ENCODE peak calls at places on chromosomes 7 and 10, in seven cellular contexts. One of them, this sample, is unnamed.

GRCh38 chr10:51269816-51270215 is 195.5 kb downstream of the PRKG1 start:
- DNase-seq in AG09309: no peak
- DNase-seq in OCI-LY7: no peak
- DNase-seq in brain microvascular endothelial cell: peak
- DNase-seq in lower leg skin: no peak
- DNase-seq in epithelial cell of esophagus: no peak
- DNase-seq in fibroblast of the aortic adventitia: peak
- DNase-seq in this sample: no peak

GRCh38 chr10:126421745-126422144 is 33.5 kb upstream of the ADAM12 start:
- DNase-seq in lower leg skin: no peak
- DNase-seq in AG09309: peak
- DNase-seq in brain microvascular endothelial cell: peak
- DNase-seq in epithelial cell of esophagus: peak
- DNase-seq in OCI-LY7: no peak
- DNase-seq in fibroblast of the aortic adventitia: peak
- DNase-seq in this sample: no peak

GRCh38 chr10:7417103-7417623 is 6.3 kb upstream of the SFMBT2 start:
- DNase-seq in epithelial cell of esophagus: peak
- DNase-seq in lower leg skin: no peak
- DNase-seq in AG09309: peak
- DNase-seq in OCI-LY7: peak
- DNase-seq in brain microvascular endothelial cell: peak
- DNase-seq in fibroblast of the aortic adventitia: peak
- DNase-seq in this sample: no peak

GRCh38 chr10:54826994-54827560 is 26.0 kb upstream of the PCDH15 start:
- DNase-seq in AG09309: no peak
- DNase-seq in epithelial cell of esophagus: no peak
- DNase-seq in brain microvascular endothelial cell: no peak
- DNase-seq in lower leg skin: no peak
- DNase-seq in OCI-LY7: no peak
- DNase-seq in fibroblast of the aortic adventitia: no peak
- DNase-seq in this sample: no peak

GRCh38 chr7:50679218-50680007 is 103.3 kb downstream of the GRB10 start:
- DNase-seq in epithelial cell of esophagus: peak
- DNase-seq in AG09309: no peak
- DNase-seq in fibroblast of the aortic adventitia: peak
- DNase-seq in brain microvascular endothelial cell: no peak
- DNase-seq in OCI-LY7: peak
- DNase-seq in lower leg skin: no peak
- DNase-seq in this sample: no peak

GRCh38 chr7:43431020-43431595 is 151.8 kb upstream of the STK17A start:
- DNase-seq in lower leg skin: no peak
- DNase-seq in fibroblast of the aortic adventitia: peak
- DNase-seq in OCI-LY7: no peak
- DNase-seq in brain microvascular endothelial cell: no peak
- DNase-seq in epithelial cell of esophagus: no peak
- DNase-seq in AG09309: no peak
- DNase-seq in this sample: no peak

GRCh38 chr10:66782144-66782543 is 143.7 kb upstream of the LRRTM3 start:
- DNase-seq in lower leg skin: no peak
- DNase-seq in epithelial cell of esophagus: no peak
- DNase-seq in OCI-LY7: no peak
- DNase-seq in AG09309: no peak
- DNase-seq in fibroblast of the aortic adventitia: no peak
- DNase-seq in brain microvascular endothelial cell: no peak
- DNase-seq in this sample: no peak

GRCh38 chr7:19508124-19508523 is 200.7 kb downstream of the POLR1F start:
- DNase-seq in fibroblast of the aortic adventitia: no peak
- DNase-seq in brain microvascular endothelial cell: peak
- DNase-seq in AG09309: no peak
- DNase-seq in lower leg skin: no peak
- DNase-seq in epithelial cell of esophagus: no peak
- DNase-seq in OCI-LY7: no peak
- DNase-seq in this sample: no peak

GRCh38 chr7:131845573-131846337 is 289.3 kb upstream of the PODXL start:
- DNase-seq in OCI-LY7: no peak
- DNase-seq in brain microvascular endothelial cell: no peak
- DNase-seq in epithelial cell of esophagus: no peak
- DNase-seq in fibroblast of the aortic adventitia: no peak
- DNase-seq in AG09309: no peak
- DNase-seq in lower leg skin: no peak
- DNase-seq in this sample: no peak

GRCh38 chr10:78286675-78287074 is 253.0 kb downstream of the RPS24 start:
- DNase-seq in epithelial cell of esophagus: no peak
- DNase-seq in OCI-LY7: no peak
- DNase-seq in AG09309: no peak
- DNase-seq in lower leg skin: no peak
- DNase-seq in brain microvascular endothelial cell: no peak
- DNase-seq in fibroblast of the aortic adventitia: no peak
- DNase-seq in this sample: no peak

GRCh38 chr10:103724074-103724473 is 131.3 kb downstream of the SH3PXD2A start:
- DNase-seq in fibroblast of the aortic adventitia: no peak
- DNase-seq in brain microvascular endothelial cell: no peak
- DNase-seq in lower leg skin: no peak
- DNase-seq in epithelial cell of esophagus: no peak
- DNase-seq in OCI-LY7: no peak
- DNase-seq in AG09309: no peak
- DNase-seq in this sample: no peak

GRCh38 chr7:1176891-1177373 is 16.9 kb upstream of the ZFAND2A start:
- DNase-seq in OCI-LY7: peak
- DNase-seq in brain microvascular endothelial cell: peak
- DNase-seq in AG09309: no peak
- DNase-seq in lower leg skin: peak
- DNase-seq in fibroblast of the aortic adventitia: peak
- DNase-seq in epithelial cell of esophagus: peak
- DNase-seq in this sample: no peak

GRCh38 chr10:3217301-3217700 is 44.7 kb upstream of the PITRM1 start:
- DNase-seq in fibroblast of the aortic adventitia: peak
- DNase-seq in brain microvascular endothelial cell: peak
- DNase-seq in epithelial cell of esophagus: peak
- DNase-seq in AG09309: peak
- DNase-seq in lower leg skin: no peak
- DNase-seq in OCI-LY7: no peak
- DNase-seq in this sample: no peak

GRCh38 chr7:156127166-156128134 is 315.2 kb upstream of the SHH start:
- DNase-seq in AG09309: no peak
- DNase-seq in fibroblast of the aortic adventitia: no peak
- DNase-seq in epithelial cell of esophagus: no peak
- DNase-seq in OCI-LY7: no peak
- DNase-seq in lower leg skin: no peak
- DNase-seq in brain microvascular endothelial cell: no peak
- DNase-seq in this sample: no peak

GRCh38 chr10:76210241-76210640 is 778.8 kb downstream of the LRMDA start:
- DNase-seq in AG09309: no peak
- DNase-seq in brain microvascular endothelial cell: no peak
- DNase-seq in OCI-LY7: no peak
- DNase-seq in fibroblast of the aortic adventitia: no peak
- DNase-seq in lower leg skin: no peak
- DNase-seq in epithelial cell of esophagus: no peak
- DNase-seq in this sample: no peak

GRCh38 chr7:96061844-96062243 is 260.1 kb downstream of the SLC25A13 start:
- DNase-seq in epithelial cell of esophagus: no peak
- DNase-seq in fibroblast of the aortic adventitia: peak
- DNase-seq in OCI-LY7: no peak
- DNase-seq in lower leg skin: no peak
- DNase-seq in brain microvascular endothelial cell: no peak
- DNase-seq in AG09309: no peak
- DNase-seq in this sample: no peak

GRCh38 chr10:60048146-60048545 is 141.8 kb upstream of the CCDC6 start:
- DNase-seq in fibroblast of the aortic adventitia: peak
- DNase-seq in OCI-LY7: no peak
- DNase-seq in lower leg skin: no peak
- DNase-seq in brain microvascular endothelial cell: no peak
- DNase-seq in AG09309: no peak
- DNase-seq in epithelial cell of esophagus: peak
- DNase-seq in this sample: no peak
- TF ChIP-seq CTCF in fibroblast of the aortic adventitia: peak
- TF ChIP-seq CTCF in OCI-LY7: peak
- TF ChIP-seq CTCF in lower leg skin: no peak
- TF ChIP-seq CTCF in brain microvascular endothelial cell: peak
- TF ChIP-seq CTCF in AG09309: peak
- TF ChIP-seq CTCF in epithelial cell of esophagus: peak
- TF ChIP-seq CTCF in this sample: no peak

GRCh38 chr7:22404421-22405023 is 47.6 kb upstream of the RAPGEF5 start:
- DNase-seq in lower leg skin: no peak
- DNase-seq in AG09309: no peak
- DNase-seq in epithelial cell of esophagus: no peak
- DNase-seq in OCI-LY7: no peak
- DNase-seq in brain microvascular endothelial cell: no peak
- DNase-seq in fibroblast of the aortic adventitia: no peak
- DNase-seq in this sample: no peak
- TF ChIP-seq CTCF in lower leg skin: no peak
- TF ChIP-seq CTCF in AG09309: no peak
- TF ChIP-seq CTCF in epithelial cell of esophagus: no peak
- TF ChIP-seq CTCF in OCI-LY7: no peak
- TF ChIP-seq CTCF in brain microvascular endothelial cell: no peak
- TF ChIP-seq CTCF in fibroblast of the aortic adventitia: no peak
- TF ChIP-seq CTCF in this sample: no peak

GRCh38 chr7:28808786-28809533 is 149.2 kb downstream of the TRIL start:
- DNase-seq in AG09309: no peak
- DNase-seq in fibroblast of the aortic adventitia: peak
- DNase-seq in lower leg skin: no peak
- DNase-seq in brain microvascular endothelial cell: no peak
- DNase-seq in OCI-LY7: peak
- DNase-seq in epithelial cell of esophagus: peak
- DNase-seq in this sample: no peak
- TF ChIP-seq CTCF in AG09309: no peak
- TF ChIP-seq CTCF in fibroblast of the aortic adventitia: no peak
- TF ChIP-seq CTCF in lower leg skin: no peak
- TF ChIP-seq CTCF in brain microvascular endothelial cell: peak
- TF ChIP-seq CTCF in OCI-LY7: peak
- TF ChIP-seq CTCF in epithelial cell of esophagus: no peak
- TF ChIP-seq CTCF in this sample: peak

GRCh38 chr7:145434811-145435210 is 599.0 kb upstream of the TPK1 start:
- DNase-seq in AG09309: no peak
- DNase-seq in brain microvascular endothelial cell: no peak
- DNase-seq in OCI-LY7: no peak
- DNase-seq in epithelial cell of esophagus: no peak
- DNase-seq in lower leg skin: no peak
- DNase-seq in fibroblast of the aortic adventitia: no peak
- DNase-seq in this sample: no peak
- TF ChIP-seq CTCF in AG09309: no peak
- TF ChIP-seq CTCF in brain microvascular endothelial cell: no peak
- TF ChIP-seq CTCF in OCI-LY7: no peak
- TF ChIP-seq CTCF in epithelial cell of esophagus: no peak
- TF ChIP-seq CTCF in lower leg skin: no peak
- TF ChIP-seq CTCF in fibroblast of the aortic adventitia: no peak
- TF ChIP-seq CTCF in this sample: no peak

DNA sequence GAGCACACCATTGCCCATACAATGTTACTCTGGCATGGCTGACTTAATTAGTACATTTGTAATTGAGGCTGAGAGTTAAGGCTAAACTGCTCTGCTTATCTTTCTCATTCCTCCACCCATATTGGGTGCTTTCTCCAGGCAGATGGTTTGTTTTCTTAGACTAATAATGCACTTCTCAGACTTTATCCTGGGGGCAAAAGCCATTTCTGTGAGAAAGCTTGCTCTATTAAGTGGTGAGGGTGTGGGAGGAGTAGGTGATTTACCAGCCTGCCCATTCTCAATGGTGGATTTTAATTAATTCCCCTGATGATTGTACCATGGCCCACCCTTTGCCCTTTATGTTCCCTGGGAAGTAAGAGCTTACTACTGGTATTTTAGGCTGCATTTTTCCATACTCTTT is 174.8 kb downstream of the FOXP2 start:
- DNase-seq in fibroblast of the aortic adventitia: no peak
- DNase-seq in lower leg skin: no peak
- DNase-seq in brain microvascular endothelial cell: no peak
- DNase-seq in OCI-LY7: no peak
- DNase-seq in epithelial cell of esophagus: peak
- DNase-seq in AG09309: no peak
- DNase-seq in this sample: no peak
- TF ChIP-seq CTCF in fibroblast of the aortic adventitia: no peak
- TF ChIP-seq CTCF in lower leg skin: no peak
- TF ChIP-seq CTCF in brain microvascular endothelial cell: no peak
- TF ChIP-seq CTCF in OCI-LY7: no peak
- TF ChIP-seq CTCF in epithelial cell of esophagus: no peak
- TF ChIP-seq CTCF in AG09309: no peak
- TF ChIP-seq CTCF in this sample: no peak